ENCODE peak calls at places on chromosomes 2 and 18, in five cellular contexts. M is iris pigment epithelial cell, C is GM23248, P is KBM-7, G is pancreas. J is an unnamed sample.

GRCh38 chr2:201886504-201886903 is 80.2 kb downstream of the CDK15 start:
- DNase-seq in P (no peak), M (peak; percentile 68), G (no peak), C (peak; percentile 75), J (no peak)

GRCh38 chr18:49697757-49698595 is 115.4 kb downstream of the ACAA2 start:
- DNase-seq in G (no peak), C (peak; percentile 61), M (peak; percentile 12), P (no peak), J (no peak)

GRCh38 chr2:47189635-47190034 is 34.5 kb upstream of the STPG4 start:
- DNase-seq in M (peak; percentile 93), C (peak; percentile 95), P (no peak), G (no peak), J (no peak)

GRCh38 chr2:127586746-127587295 is 51.3 kb downstream of the MYO7B start:
- DNase-seq in P (no peak), M (no peak), G (peak; percentile 4), C (no peak), J (no peak)

GRCh38 chr2:94982661-94983060 is 42.8 kb upstream of the MAL start:
- DNase-seq in G (no peak), M (peak; percentile 37), P (no peak), C (peak; percentile 46), J (no peak)

GRCh38 chr2:230472619-230473018 is 56.6 kb downstream of the SP100 start:
- DNase-seq in G (no peak), C (peak; percentile 75), P (no peak), M (peak; percentile 86), J (no peak)

GRCh38 chr18:63322908-63323634 is 3.5 kb upstream of the BCL2 start:
- DNase-seq in P (peak; percentile 79), C (peak; percentile 84), M (peak; percentile 70), G (peak; percentile 54), J (peak; percentile 58)

GRCh38 chr18:59067873-59068272 is 71.8 kb upstream of the SEC11C start:
- DNase-seq in G (no peak), M (peak; percentile 48), C (peak; percentile 38), P (peak; percentile 7), J (no peak)

GRCh38 chr2:46954951-46955571 is 39.5 kb upstream of the MCFD2 start:
- DNase-seq in C (peak; percentile 94), P (no peak), M (peak; percentile 89), G (peak; percentile 53), J (no peak)

GRCh38 chr2:137943948-137944347 is 20.3 kb upstream of the HNMT start:
- DNase-seq in G (no peak), C (no peak), M (no peak), P (no peak), J (no peak)

GRCh38 chr2:106085441-106085911 is 108.6 kb downstream of the UXS1 start:
- DNase-seq in P (peak; percentile 28), G (no peak), C (peak; percentile 74), M (peak; percentile 65), J (peak; percentile 28)

GRCh38 chr18:70411886-70412443 is 123.1 kb downstream of the SOCS6 start:
- DNase-seq in G (no peak), P (no peak), M (peak; percentile 62), C (no peak), J (no peak)

GRCh38 chr2:127829845-127830246 is 18.9 kb upstream of the WDR33 start:
- DNase-seq in P (peak; percentile 76), C (no peak), G (no peak), M (no peak), J (peak; percentile 53)

GRCh38 chr2:232455426-232456255 is at the start of gene ALPI:
- DNase-seq in C (no peak), G (no peak), M (peak; percentile 13), P (no peak), J (no peak)

GRCh38 chr2:20212459-20212870 is 12.5 kb downstream of the SDC1 start:
- DNase-seq in P (no peak), C (no peak), G (no peak), M (peak; percentile 73), J (no peak)

GRCh38 chr2:162092656-162093556 is 18.9 kb upstream of the DPP4 start:
- DNase-seq in G (peak; percentile 44), M (peak; percentile 98), P (no peak), C (peak; percentile 98), J (no peak)

GRCh38 chr2:28477645-28478044 is 18.2 kb upstream of the PLB1 start:
- DNase-seq in C (no peak), P (no peak), G (no peak), M (no peak), J (no peak)

GRCh38 chr2:109475531-109476210 is 138.1 kb downstream of the SEPTIN10 start:
- DNase-seq in G (no peak), C (peak; percentile 88), P (no peak), M (peak; percentile 77), J (no peak)

GRCh38 chr2:141306368-141306767 is 824.4 kb downstream of the LRP1B start:
- DNase-seq in P (no peak), C (no peak), G (no peak), M (no peak), J (no peak)

GRCh38 chr2:173934895-173935294 is 30.3 kb downstream of the SP3 start:
- DNase-seq in P (no peak), M (peak; percentile 16), G (no peak), C (no peak), J (no peak)

GRCh38 chr2:29314816-29315571 is 199.8 kb downstream of the CLIP4 start:
- DNase-seq in P (peak; percentile 52), C (peak; percentile 30), M (peak; percentile 30), G (no peak), J (peak; percentile 48)

GRCh38 chr2:236618370-236618769 is 48.7 kb downstream of the ACKR3 start:
- DNase-seq in C (no peak), P (no peak), M (no peak), G (no peak), J (no peak)

GRCh38 chr2:164782323-164782722 is 59.3 kb downstream of the COBLL1 start:
- DNase-seq in G (no peak), C (peak; percentile 80), M (peak; percentile 77), P (no peak), J (no peak)

GRCh38 chr2:177328056-177328455 is 63.5 kb upstream of the NFE2L2 start:
- DNase-seq in M (peak; percentile 46), P (no peak), G (no peak), C (no peak), J (no peak)

GRCh38 chr2:138121769-138122661 is 157.7 kb downstream of the HNMT start:
- DNase-seq in P (no peak), G (no peak), C (no peak), M (no peak), J (no peak)

GRCh38 chr2:229869226-229869625 is 52.6 kb downstream of the TRIP12 start:
- DNase-seq in G (no peak), P (no peak), C (no peak), M (no peak), J (no peak)

GRCh38 chr2:73981081-73981968 is 3.4 kb upstream of the TET3 start:
- DNase-seq in M (no peak), C (peak; percentile 67), G (no peak), P (peak; percentile 71), J (no peak)

GRCh38 chr2:234468503-234468902 is 28.4 kb downstream of the ARL4C start:
- DNase-seq in C (no peak), P (no peak), M (no peak), G (no peak), J (no peak)

GRCh38 chr18:61948196-61948800 is 55.5 kb upstream of the RNF152 start:
- DNase-seq in C (peak; percentile 28), P (no peak), G (no peak), M (peak; percentile 59), J (no peak)

GRCh38 chr2:207054521-207054920 is 111.2 kb downstream of the KLF7 start:
- DNase-seq in C (peak; percentile 62), G (no peak), P (no peak), M (peak; percentile 41), J (no peak)

GRCh38 chr18:23716516-23716915 is 27.3 kb downstream of the LAMA3 start:
- DNase-seq in G (no peak), C (peak; percentile 94), P (no peak), M (peak; percentile 96), J (no peak)

GRCh38 chr18:8686556-8686955 is 18.8 kb upstream of the MTCL1 start:
- DNase-seq in G (no peak), P (no peak), C (no peak), M (no peak), J (no peak)

GRCh38 chr2:130371723-130372054 is 15.8 kb downstream of the PTPN18 start:
- DNase-seq in P (no peak), G (no peak), M (peak; percentile 26), C (peak; percentile 65), J (no peak)

GRCh38 chr2:6960659-6961058 is 43.4 kb downstream of the RNF144A start:
- DNase-seq in C (peak; percentile 68), M (peak; percentile 82), G (peak; percentile 41), P (no peak), J (no peak)

GRCh38 chr2:62999905-63000304 is 50.7 kb upstream of the OTX1 start:
- DNase-seq in M (peak; percentile 33), G (no peak), P (no peak), C (peak; percentile 61), J (no peak)

GRCh38 chr2:1421731-1422130 is 8.5 kb downstream of the TPO start:
- DNase-seq in M (no peak), P (no peak), G (no peak), C (no peak), J (no peak)

GRCh38 chr2:156933580-156934225 is 323.8 kb upstream of the GALNT5 start:
- DNase-seq in M (no peak), G (no peak), P (no peak), C (peak; percentile 40), J (no peak)

GRCh38 chr2:147945660-147946059 is 74.9 kb downstream of the ORC4 start:
- DNase-seq in P (no peak), C (peak; percentile 15), M (peak; percentile 41), G (no peak), J (no peak)

GRCh38 chr2:212124597-212124996 is 414.0 kb downstream of the ERBB4 start:
- DNase-seq in C (peak; percentile 2), M (peak; percentile 10), G (no peak), P (no peak), J (no peak)

GRCh38 chr2:9160732-9161131 is 45.9 kb upstream of the ASAP2 start:
- DNase-seq in G (no peak), M (no peak), C (no peak), P (no peak), J (no peak)

J was measured in effector memory CD8-positive, alpha-beta T cell.